ENCODE peak calls at places on chromosomes 12 and 14, in six cellular contexts. Z is fibroblast of the aortic adventitia, K is MCF 10A, A is vagina, J is spleen, I is A549. H is an unnamed sample.

GRCh38 chr12:63846249-63846967 is 1.9 kb downstream of the SRGAP1 start:
- DNase-seq in I (peak; percentile 60), Z (no peak), J (no peak), A (no peak), K (peak; percentile 43), H (no peak)

GRCh38 chr12:91211869-91212268 is 29.3 kb upstream of the DCN start:
- DNase-seq in Z (peak; percentile 59), A (no peak), J (no peak), I (no peak), K (no peak), H (no peak)

GRCh38 chr12:26124491-26125450 is at the start of gene BHLHE41:
- DNase-seq in K (peak; percentile 39), J (peak; percentile 91), A (no peak), Z (peak; percentile 64), I (no peak), H (peak; percentile 33)

GRCh38 chr14:37602605-37603453 is 7.4 kb downstream of the TTC6 start:
- DNase-seq in Z (no peak), K (no peak), A (no peak), I (no peak), J (no peak), H (no peak)

GRCh38 chr14:105517096-105517495 is 9.3 kb upstream of the TMEM121 start:
- DNase-seq in K (no peak), A (no peak), I (no peak), J (no peak), Z (no peak), H (no peak)

GRCh38 chr12:28034271-28034670 is 61.7 kb upstream of the PTHLH start:
- DNase-seq in J (no peak), K (no peak), A (no peak), I (no peak), Z (no peak), H (no peak)

GRCh38 chr12:48934312-48934706 is 9.0 kb upstream of the FKBP11 start:
- DNase-seq in A (no peak), I (peak; percentile 42), Z (no peak), J (no peak), K (peak; percentile 21), H (peak; percentile 24)

GRCh38 chr12:82554529-82554928 is 132.2 kb upstream of the TMTC2 start:
- DNase-seq in K (peak; percentile 8), J (no peak), Z (no peak), I (no peak), A (no peak), H (no peak)

GRCh38 chr14:103157969-103158368 is 34.7 kb downstream of the TNFAIP2 start:
- DNase-seq in J (no peak), A (no peak), K (no peak), Z (no peak), I (no peak), H (no peak)

GRCh38 chr12:124681779-124682391 is 114.5 kb upstream of the NCOR2 start:
- DNase-seq in J (no peak), I (peak; percentile 84), A (no peak), K (peak; percentile 41), Z (peak; percentile 76), H (no peak)

GRCh38 chr12:94134226-94134795 is 14.1 kb upstream of the PLXNC1 start:
- DNase-seq in J (no peak), Z (peak; percentile 75), I (peak; percentile 75), K (peak; percentile 64), A (no peak), H (peak; percentile 53)

GRCh38 chr12:100443434-100443833 is 30.2 kb upstream of the NR1H4 start:
- DNase-seq in Z (no peak), J (no peak), K (no peak), I (no peak), A (no peak), H (no peak)

GRCh38 chr12:126681676-126682075 is 1585.3 kb upstream of the TMEM132C start:
- DNase-seq in Z (peak; percentile 49), A (no peak), I (no peak), K (peak; percentile 61), J (no peak), H (no peak)

GRCh38 chr12:45232771-45233372 is 17.0 kb downstream of the ANO6 start:
- DNase-seq in Z (peak; percentile 96), A (no peak), J (no peak), K (peak; percentile 97), I (peak; percentile 94), H (peak; percentile 44)

GRCh38 chr12:29517265-29517664 is 19.8 kb upstream of the OVCH1 start:
- DNase-seq in J (no peak), K (no peak), I (peak; percentile 18), Z (no peak), A (no peak), H (no peak)

GRCh38 chr12:94404854-94405253 is 54.8 kb downstream of the CEP83 start:
- DNase-seq in J (no peak), K (no peak), A (no peak), Z (no peak), I (no peak), H (no peak)

DNA sequence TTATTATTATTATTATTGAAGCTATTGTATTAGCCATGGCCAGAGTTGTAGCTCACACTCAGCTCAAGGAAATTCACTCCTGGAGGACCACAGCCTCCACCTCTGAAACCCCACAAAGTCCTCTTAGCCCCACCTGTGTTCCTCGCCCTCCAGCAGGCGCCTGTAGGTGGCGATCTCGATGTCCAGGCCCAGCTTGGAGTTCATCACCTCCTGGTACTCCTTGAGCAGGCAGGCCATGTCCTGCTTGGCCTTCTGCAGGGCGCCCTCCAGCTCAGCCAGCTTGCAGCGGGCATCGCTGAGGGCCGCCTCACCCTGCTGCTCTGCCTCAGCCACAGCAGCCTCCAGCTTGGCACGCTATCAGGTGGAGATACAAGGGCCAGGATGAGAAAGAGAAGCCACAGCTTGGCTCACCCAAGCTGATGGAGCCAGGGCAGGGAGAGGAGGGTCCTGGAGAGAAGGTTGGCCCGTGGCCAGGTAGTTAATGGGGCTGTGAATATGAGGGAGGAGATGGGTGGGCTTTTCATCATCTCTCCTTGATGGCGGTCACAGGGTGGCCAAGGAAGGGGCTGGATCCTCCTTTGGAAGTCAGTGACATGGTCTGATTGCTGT is 5.1 kb downstream of the KRT85 start:
- DNase-seq in J (peak; percentile 62), K (peak; percentile 19), I (peak; percentile 40), A (no peak), Z (no peak), H (peak; percentile 38)
- TF ChIP-seq CTCF in J (no peak), K (peak; percentile 18), I (peak; percentile 19), A (no peak), Z (no peak), H (peak; percentile 18)

GRCh38 chr12:81450920-81451739 is 308.0 kb downstream of the PPFIA2 start:
- DNase-seq in K (peak; percentile 76), Z (peak; percentile 72), A (no peak), J (no peak), I (peak; percentile 79), H (no peak)
- TF ChIP-seq CTCF in K (peak; percentile 41), Z (peak; percentile 61), A (peak; percentile 46), J (peak; percentile 26), I (peak; percentile 60), H (peak; percentile 25)

GRCh38 chr12:122097641-122098364 is 19.2 kb downstream of the MLXIP start:
- DNase-seq in J (no peak), I (peak; percentile 92), A (no peak), Z (peak; percentile 82), K (no peak), H (no peak)

GRCh38 chr12:122099856-122100255 is 21.3 kb downstream of the MLXIP start:
- DNase-seq in J (no peak), Z (no peak), I (no peak), A (no peak), K (no peak), H (no peak)

GRCh38 chr12:122099280-122099749 is 20.8 kb downstream of the MLXIP start:
- DNase-seq in J (no peak), Z (no peak), K (no peak), I (no peak), A (no peak), H (no peak)

GRCh38 chr12:122102331-122102730 is 23.8 kb downstream of the MLXIP start:
- DNase-seq in J (no peak), K (no peak), I (no peak), Z (peak; percentile 52), A (no peak), H (no peak)

DNA sequence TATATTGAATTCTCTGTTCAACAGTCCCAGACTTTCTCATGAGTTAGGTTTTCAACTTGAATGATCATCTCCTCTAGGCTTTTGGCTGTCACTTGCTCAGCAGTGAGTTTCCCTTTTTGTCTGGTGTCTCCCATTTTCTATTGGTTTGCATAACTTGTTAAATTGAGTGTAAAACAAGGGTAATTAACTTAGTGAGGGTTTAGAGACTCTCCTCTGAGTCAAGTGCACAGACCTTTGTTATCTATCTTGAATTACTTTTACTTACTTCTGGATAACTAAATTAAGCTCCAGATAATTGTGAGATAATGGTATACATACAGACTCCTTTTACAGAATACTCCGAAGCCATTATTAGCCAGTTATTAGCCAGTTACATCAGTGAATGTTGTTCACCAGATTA is 22.0 kb downstream of the MLXIP start:
- DNase-seq in Z (no peak), A (no peak), J (no peak), I (no peak), K (no peak), H (no peak)
- TF ChIP-seq CTCF in Z (no peak), A (no peak), J (no peak), I (no peak), K (no peak), H (no peak)

GRCh38 chr14:77031680-77032482 is 3.4 kb upstream of the IRF2BPL start:
- DNase-seq in A (no peak), I (no peak), K (no peak), J (no peak), Z (peak; percentile 83), H (no peak)
- TF ChIP-seq CTCF in A (no peak), I (no peak), K (no peak), J (no peak), Z (no peak), H (no peak)